ENCODE peak calls at places on chromosome 13, in eight cellular contexts. One of them, this sample, is unnamed.

GRCh38 chr13:41418751-41419150 is 38.6 kb upstream of the RGCC start:
- DNase-seq in fibroblast of lung: no peak
- DNase-seq in HFF-Myc: no peak
- DNase-seq in brain microvascular endothelial cell: no peak
- DNase-seq in HAP-1: no peak
- DNase-seq in effector memory CD4-positive, alpha-beta T cell: no peak
- DNase-seq in CD8-positive, alpha-beta memory T cell: no peak
- DNase-seq in gastrocnemius medialis: no peak
- DNase-seq in this sample: no peak

GRCh38 chr13:27712421-27712820 is 79.9 kb upstream of the GSX1 start:
- DNase-seq in HAP-1: no peak
- DNase-seq in brain microvascular endothelial cell: peak
- DNase-seq in gastrocnemius medialis: no peak
- DNase-seq in fibroblast of lung: peak
- DNase-seq in effector memory CD4-positive, alpha-beta T cell: no peak
- DNase-seq in HFF-Myc: no peak
- DNase-seq in CD8-positive, alpha-beta memory T cell: peak
- DNase-seq in this sample: no peak

GRCh38 chr13:89977203-89977602 is 1370.3 kb upstream of the MIR17HG start:
- DNase-seq in HFF-Myc: no peak
- DNase-seq in CD8-positive, alpha-beta memory T cell: no peak
- DNase-seq in effector memory CD4-positive, alpha-beta T cell: no peak
- DNase-seq in fibroblast of lung: no peak
- DNase-seq in gastrocnemius medialis: no peak
- DNase-seq in HAP-1: no peak
- DNase-seq in brain microvascular endothelial cell: no peak
- DNase-seq in this sample: no peak

GRCh38 chr13:51759240-51759639 is 44.7 kb downstream of the DHRS12 start:
- DNase-seq in brain microvascular endothelial cell: peak
- DNase-seq in HFF-Myc: no peak
- DNase-seq in effector memory CD4-positive, alpha-beta T cell: no peak
- DNase-seq in fibroblast of lung: peak
- DNase-seq in gastrocnemius medialis: no peak
- DNase-seq in HAP-1: no peak
- DNase-seq in CD8-positive, alpha-beta memory T cell: no peak
- DNase-seq in this sample: no peak

GRCh38 chr13:51313619-51314018 is 25.9 kb upstream of the SERPINE3 start:
- DNase-seq in CD8-positive, alpha-beta memory T cell: no peak
- DNase-seq in brain microvascular endothelial cell: no peak
- DNase-seq in HAP-1: no peak
- DNase-seq in fibroblast of lung: no peak
- DNase-seq in gastrocnemius medialis: no peak
- DNase-seq in HFF-Myc: no peak
- DNase-seq in effector memory CD4-positive, alpha-beta T cell: no peak
- DNase-seq in this sample: no peak

GRCh38 chr13:78098249-78098648 is 179.6 kb upstream of the EDNRB start:
- DNase-seq in fibroblast of lung: no peak
- DNase-seq in HAP-1: no peak
- DNase-seq in brain microvascular endothelial cell: no peak
- DNase-seq in HFF-Myc: no peak
- DNase-seq in gastrocnemius medialis: no peak
- DNase-seq in effector memory CD4-positive, alpha-beta T cell: no peak
- DNase-seq in CD8-positive, alpha-beta memory T cell: no peak
- DNase-seq in this sample: no peak

GRCh38 chr13:87942204-87942603 is 271.0 kb downstream of the SLITRK5 start:
- DNase-seq in HFF-Myc: no peak
- DNase-seq in HAP-1: no peak
- DNase-seq in CD8-positive, alpha-beta memory T cell: no peak
- DNase-seq in effector memory CD4-positive, alpha-beta T cell: no peak
- DNase-seq in gastrocnemius medialis: no peak
- DNase-seq in brain microvascular endothelial cell: no peak
- DNase-seq in fibroblast of lung: peak
- DNase-seq in this sample: no peak

GRCh38 chr13:110572778-110573118 is 11.2 kb upstream of the RAB20 start:
- DNase-seq in gastrocnemius medialis: no peak
- DNase-seq in fibroblast of lung: no peak
- DNase-seq in brain microvascular endothelial cell: no peak
- DNase-seq in HFF-Myc: no peak
- DNase-seq in effector memory CD4-positive, alpha-beta T cell: no peak
- DNase-seq in HAP-1: no peak
- DNase-seq in CD8-positive, alpha-beta memory T cell: no peak
- DNase-seq in this sample: no peak

GRCh38 chr13:45728759-45729158 is 26.6 kb downstream of the CBY2 start:
- DNase-seq in effector memory CD4-positive, alpha-beta T cell: no peak
- DNase-seq in gastrocnemius medialis: no peak
- DNase-seq in CD8-positive, alpha-beta memory T cell: no peak
- DNase-seq in brain microvascular endothelial cell: no peak
- DNase-seq in fibroblast of lung: no peak
- DNase-seq in HAP-1: peak
- DNase-seq in HFF-Myc: no peak
- DNase-seq in this sample: no peak

GRCh38 chr13:112522578-112522977 is 65.4 kb downstream of the TUBGCP3 start:
- DNase-seq in CD8-positive, alpha-beta memory T cell: no peak
- DNase-seq in brain microvascular endothelial cell: no peak
- DNase-seq in fibroblast of lung: peak
- DNase-seq in gastrocnemius medialis: no peak
- DNase-seq in HAP-1: no peak
- DNase-seq in HFF-Myc: peak
- DNase-seq in effector memory CD4-positive, alpha-beta T cell: no peak
- DNase-seq in this sample: no peak

GRCh38 chr13:58953638-58954037 is 1210.1 kb downstream of the DIAPH3 start:
- DNase-seq in effector memory CD4-positive, alpha-beta T cell: no peak
- DNase-seq in HAP-1: no peak
- DNase-seq in gastrocnemius medialis: no peak
- DNase-seq in fibroblast of lung: no peak
- DNase-seq in brain microvascular endothelial cell: no peak
- DNase-seq in HFF-Myc: no peak
- DNase-seq in CD8-positive, alpha-beta memory T cell: no peak
- DNase-seq in this sample: no peak
- H3K4me3 ChIP-seq in effector memory CD4-positive, alpha-beta T cell: no peak
- H3K4me3 ChIP-seq in HAP-1: no peak
- H3K4me3 ChIP-seq in gastrocnemius medialis: no peak
- H3K4me3 ChIP-seq in fibroblast of lung: no peak
- H3K4me3 ChIP-seq in brain microvascular endothelial cell: no peak
- H3K4me3 ChIP-seq in HFF-Myc: no peak
- H3K4me3 ChIP-seq in CD8-positive, alpha-beta memory T cell: no peak
- H3K4me3 ChIP-seq in this sample: no peak

GRCh38 chr13:35892837-35893814 is 238.1 kb downstream of the DCLK1 start:
- DNase-seq in HFF-Myc: no peak
- DNase-seq in gastrocnemius medialis: no peak
- DNase-seq in HAP-1: no peak
- DNase-seq in brain microvascular endothelial cell: no peak
- DNase-seq in CD8-positive, alpha-beta memory T cell: no peak
- DNase-seq in fibroblast of lung: no peak
- DNase-seq in effector memory CD4-positive, alpha-beta T cell: no peak
- DNase-seq in this sample: no peak
- H3K4me3 ChIP-seq in HFF-Myc: no peak
- H3K4me3 ChIP-seq in gastrocnemius medialis: no peak
- H3K4me3 ChIP-seq in HAP-1: no peak
- H3K4me3 ChIP-seq in brain microvascular endothelial cell: no peak
- H3K4me3 ChIP-seq in CD8-positive, alpha-beta memory T cell: no peak
- H3K4me3 ChIP-seq in fibroblast of lung: no peak
- H3K4me3 ChIP-seq in effector memory CD4-positive, alpha-beta T cell: no peak
- H3K4me3 ChIP-seq in this sample: no peak

DNA sequence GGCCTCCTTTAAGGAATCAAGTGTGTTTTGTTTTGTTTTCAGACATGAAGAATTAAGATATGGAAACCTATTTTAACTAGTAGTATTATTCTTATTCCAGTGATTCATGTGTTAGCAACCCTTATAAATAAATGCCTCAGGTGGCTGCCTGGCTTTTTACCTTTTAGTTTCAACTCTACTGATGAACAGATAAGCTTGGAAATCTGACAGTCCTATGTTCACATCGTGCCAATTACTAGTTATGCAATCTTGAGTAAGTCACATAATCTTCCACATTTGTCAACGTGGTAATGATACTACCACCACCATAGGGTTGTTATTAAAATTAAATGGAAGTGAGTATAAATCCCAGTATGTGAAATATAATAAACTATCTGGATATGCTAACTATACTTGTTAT is 64.3 kb downstream of the TBC1D4 start:
- DNase-seq in effector memory CD4-positive, alpha-beta T cell: no peak
- DNase-seq in gastrocnemius medialis: no peak
- DNase-seq in CD8-positive, alpha-beta memory T cell: no peak
- DNase-seq in HAP-1: no peak
- DNase-seq in brain microvascular endothelial cell: no peak
- DNase-seq in HFF-Myc: no peak
- DNase-seq in fibroblast of lung: no peak
- DNase-seq in this sample: no peak
- H3K4me3 ChIP-seq in effector memory CD4-positive, alpha-beta T cell: no peak
- H3K4me3 ChIP-seq in gastrocnemius medialis: no peak
- H3K4me3 ChIP-seq in CD8-positive, alpha-beta memory T cell: no peak
- H3K4me3 ChIP-seq in HAP-1: no peak
- H3K4me3 ChIP-seq in brain microvascular endothelial cell: no peak
- H3K4me3 ChIP-seq in HFF-Myc: no peak
- H3K4me3 ChIP-seq in fibroblast of lung: no peak
- H3K4me3 ChIP-seq in this sample: no peak

GRCh38 chr13:99969368-99969933 is 2.1 kb downstream of the ZIC5 start:
- DNase-seq in effector memory CD4-positive, alpha-beta T cell: no peak
- DNase-seq in CD8-positive, alpha-beta memory T cell: no peak
- DNase-seq in HAP-1: no peak
- DNase-seq in brain microvascular endothelial cell: no peak
- DNase-seq in fibroblast of lung: no peak
- DNase-seq in HFF-Myc: no peak
- DNase-seq in gastrocnemius medialis: no peak
- DNase-seq in this sample: no peak

GRCh38 chr13:99968521-99969367 is 2.8 kb downstream of the ZIC5 start:
- DNase-seq in HAP-1: no peak
- DNase-seq in HFF-Myc: no peak
- DNase-seq in brain microvascular endothelial cell: no peak
- DNase-seq in fibroblast of lung: no peak
- DNase-seq in CD8-positive, alpha-beta memory T cell: no peak
- DNase-seq in gastrocnemius medialis: no peak
- DNase-seq in effector memory CD4-positive, alpha-beta T cell: no peak
- DNase-seq in this sample: no peak

GRCh38 chr13:99970761-99971575 is 599 bp downstream of the ZIC5 start:
- DNase-seq in brain microvascular endothelial cell: no peak
- DNase-seq in gastrocnemius medialis: no peak
- DNase-seq in HFF-Myc: no peak
- DNase-seq in CD8-positive, alpha-beta memory T cell: no peak
- DNase-seq in effector memory CD4-positive, alpha-beta T cell: no peak
- DNase-seq in HAP-1: peak
- DNase-seq in fibroblast of lung: no peak
- DNase-seq in this sample: no peak

GRCh38 chr13:99971576-99972189 is at the start of gene ZIC5:
- DNase-seq in brain microvascular endothelial cell: no peak
- DNase-seq in effector memory CD4-positive, alpha-beta T cell: no peak
- DNase-seq in HFF-Myc: no peak
- DNase-seq in CD8-positive, alpha-beta memory T cell: no peak
- DNase-seq in gastrocnemius medialis: no peak
- DNase-seq in fibroblast of lung: no peak
- DNase-seq in HAP-1: no peak
- DNase-seq in this sample: no peak

GRCh38 chr13:99969934-99970760 is 1.4 kb downstream of the ZIC5 start:
- DNase-seq in brain microvascular endothelial cell: no peak
- DNase-seq in CD8-positive, alpha-beta memory T cell: no peak
- DNase-seq in fibroblast of lung: no peak
- DNase-seq in HFF-Myc: no peak
- DNase-seq in HAP-1: peak
- DNase-seq in gastrocnemius medialis: no peak
- DNase-seq in effector memory CD4-positive, alpha-beta T cell: peak
- DNase-seq in this sample: peak
- H3K4me3 ChIP-seq in brain microvascular endothelial cell: peak
- H3K4me3 ChIP-seq in CD8-positive, alpha-beta memory T cell: peak
- H3K4me3 ChIP-seq in fibroblast of lung: no peak
- H3K4me3 ChIP-seq in HFF-Myc: peak
- H3K4me3 ChIP-seq in HAP-1: peak
- H3K4me3 ChIP-seq in gastrocnemius medialis: peak
- H3K4me3 ChIP-seq in effector memory CD4-positive, alpha-beta T cell: peak
- H3K4me3 ChIP-seq in this sample: peak

GRCh38 chr13:98565726-98566577 is 11.0 kb downstream of the STK24 start:
- DNase-seq in HAP-1: no peak
- DNase-seq in fibroblast of lung: no peak
- DNase-seq in HFF-Myc: no peak
- DNase-seq in CD8-positive, alpha-beta memory T cell: no peak
- DNase-seq in brain microvascular endothelial cell: no peak
- DNase-seq in effector memory CD4-positive, alpha-beta T cell: no peak
- DNase-seq in gastrocnemius medialis: peak
- DNase-seq in this sample: no peak
- H3K4me3 ChIP-seq in HAP-1: no peak
- H3K4me3 ChIP-seq in fibroblast of lung: no peak
- H3K4me3 ChIP-seq in HFF-Myc: no peak
- H3K4me3 ChIP-seq in CD8-positive, alpha-beta memory T cell: no peak
- H3K4me3 ChIP-seq in brain microvascular endothelial cell: no peak
- H3K4me3 ChIP-seq in effector memory CD4-positive, alpha-beta T cell: peak
- H3K4me3 ChIP-seq in gastrocnemius medialis: peak
- H3K4me3 ChIP-seq in this sample: no peak

GRCh38 chr13:101916758-101917474 is 464.4 kb downstream of the ITGBL1 start:
- DNase-seq in HAP-1: no peak
- DNase-seq in brain microvascular endothelial cell: no peak
- DNase-seq in effector memory CD4-positive, alpha-beta T cell: no peak
- DNase-seq in fibroblast of lung: no peak
- DNase-seq in CD8-positive, alpha-beta memory T cell: no peak
- DNase-seq in HFF-Myc: no peak
- DNase-seq in gastrocnemius medialis: no peak
- DNase-seq in this sample: no peak
- H3K4me3 ChIP-seq in HAP-1: no peak
- H3K4me3 ChIP-seq in brain microvascular endothelial cell: peak
- H3K4me3 ChIP-seq in effector memory CD4-positive, alpha-beta T cell: no peak
- H3K4me3 ChIP-seq in fibroblast of lung: no peak
- H3K4me3 ChIP-seq in CD8-positive, alpha-beta memory T cell: no peak
- H3K4me3 ChIP-seq in HFF-Myc: no peak
- H3K4me3 ChIP-seq in gastrocnemius medialis: peak
- H3K4me3 ChIP-seq in this sample: no peak

This sample was measured in ovary.